ENCODE peak calls at places on chromosome 4, in nine cellular contexts. U is anterior cingulate cortex; M is heart right ventricle; P is glutamatergic neuron; H is mucosa of gallbladder; N is K562; V is AML-193; C is activated CD8-positive, alpha-beta memory T cell treated with anti-CD3 and anti-CD28 coated beads, Interleukin-2, amount 50 U/mL, for 4 hours; S is skeletal muscle cell. I is an unnamed sample.

GRCh38 chr4:21697583-21697982 is 251.0 kb downstream of the KCNIP4 start:
- DNase-seq in U (no peak), M (no peak), P (peak), H (no peak), N (no peak), V (no peak), C (no peak), S (no peak), I (no peak)

GRCh38 chr4:88093874-88094273 is 64.6 kb downstream of the ABCG2 start:
- DNase-seq in U (no peak), M (no peak), P (no peak), H (no peak), N (no peak), V (no peak), C (no peak), S (no peak), I (no peak)

GRCh38 chr4:183444953-183445543 is 612 bp downstream of the CDKN2AIP start:
- DNase-seq in U (no peak), M (peak), P (peak), H (no peak), N (no peak), V (peak), C (no peak), S (no peak), I (peak)

GRCh38 chr4:39410415-39410814 is 3.7 kb downstream of the KLB start:
- DNase-seq in U (no peak), M (no peak), P (no peak), H (no peak), N (no peak), V (no peak), C (no peak), S (no peak), I (no peak)

GRCh38 chr4:9919047-9919446 is 102.2 kb downstream of the SLC2A9 start:
- DNase-seq in U (no peak), M (no peak), P (no peak), H (no peak), N (no peak), V (no peak), C (no peak), S (no peak), I (no peak)

GRCh38 chr4:74474345-74475099 is 29.6 kb downstream of the AREG start:
- DNase-seq in U (no peak), M (no peak), P (no peak), H (peak), N (no peak), V (no peak), C (no peak), S (peak), I (no peak)

GRCh38 chr4:144174401-144175067 is 34.0 kb upstream of the GYPA start:
- DNase-seq in U (peak), M (no peak), P (no peak), H (no peak), N (peak), V (peak), C (no peak), S (peak), I (peak)

GRCh38 chr4:139568206-139568969 is 12.4 kb upstream of the SETD7 start:
- DNase-seq in U (no peak), M (no peak), P (peak), H (no peak), N (no peak), V (no peak), C (no peak), S (peak), I (no peak)

GRCh38 chr4:9942921-9943600 is 78.2 kb downstream of the SLC2A9 start:
- DNase-seq in U (no peak), M (no peak), P (no peak), H (no peak), N (no peak), V (no peak), C (no peak), S (no peak), I (no peak)

GRCh38 chr4:13171292-13172057 is 312.7 kb downstream of the RAB28 start:
- DNase-seq in U (no peak), M (no peak), P (no peak), H (no peak), N (no peak), V (no peak), C (no peak), S (no peak), I (peak)

GRCh38 chr4:25532579-25532978 is 123.1 kb upstream of the SLC34A2 start:
- DNase-seq in U (no peak), M (no peak), P (no peak), H (no peak), N (no peak), V (no peak), C (no peak), S (no peak), I (no peak)

GRCh38 chr4:4443821-4444220 is 56.9 kb downstream of the NSG1 start:
- DNase-seq in U (no peak), M (no peak), P (no peak), H (no peak), N (peak), V (no peak), C (no peak), S (no peak), I (no peak)

GRCh38 chr4:165288639-165289428 is 38.6 kb upstream of the MSMO1 start:
- DNase-seq in U (no peak), M (no peak), P (no peak), H (no peak), N (no peak), V (peak), C (no peak), S (peak), I (no peak)

GRCh38 chr4:87032884-87033533 is 98.2 kb downstream of the AFF1 start:
- DNase-seq in U (peak), M (no peak), P (no peak), H (no peak), N (no peak), V (no peak), C (no peak), S (peak), I (no peak)

GRCh38 chr4:186204103-186204559 is 12.8 kb downstream of the CYP4V2 start:
- DNase-seq in U (peak), M (no peak), P (no peak), H (no peak), N (peak), V (peak), C (no peak), S (peak), I (no peak)

GRCh38 chr4:6709230-6710114 is at the start of gene MRFAP1L1:
- DNase-seq in U (peak), M (peak), P (peak), H (peak), N (peak), V (peak), C (peak), S (peak), I (peak)

GRCh38 chr4:167887726-167888125 is 204.6 kb upstream of the ANXA10 start:
- DNase-seq in U (no peak), M (no peak), P (no peak), H (no peak), N (no peak), V (no peak), C (no peak), S (no peak), I (no peak)

GRCh38 chr4:14726441-14727405 is 275.6 kb upstream of the CPEB2 start:
- DNase-seq in U (no peak), M (no peak), P (no peak), H (peak), N (no peak), V (no peak), C (no peak), S (no peak), I (no peak)

GRCh38 chr4:77074961-77075855 is 581 bp downstream of the CCNI start:
- DNase-seq in U (peak), M (peak), P (peak), H (peak), N (peak), V (peak), C (peak), S (no peak), I (peak)

GRCh38 chr4:174217273-174218126 is 66.0 kb downstream of the FBXO8 start:
- DNase-seq in U (no peak), M (peak), P (peak), H (no peak), N (no peak), V (no peak), C (no peak), S (peak), I (peak)

GRCh38 chr4:188308142-188308541 is 168.9 kb downstream of the TRIML1 start:
- DNase-seq in U (no peak), M (no peak), P (no peak), H (no peak), N (no peak), V (no peak), C (no peak), S (no peak), I (no peak)

GRCh38 chr4:126479709-126480108 is 1153.0 kb upstream of the INTU start:
- DNase-seq in U (no peak), M (no peak), P (no peak), H (no peak), N (no peak), V (no peak), C (no peak), S (no peak), I (no peak)

GRCh38 chr4:1210971-1211370 is 38.0 kb downstream of the CTBP1 start:
- DNase-seq in U (no peak), M (peak), P (peak), H (no peak), N (no peak), V (no peak), C (no peak), S (no peak), I (no peak)

GRCh38 chr4:46549125-46549524 is 159.2 kb upstream of the GABRA2 start:
- DNase-seq in U (no peak), M (no peak), P (no peak), H (no peak), N (no peak), V (no peak), C (no peak), S (no peak), I (no peak)

GRCh38 chr4:17097369-17097768 is 198.9 kb upstream of the LDB2 start:
- DNase-seq in U (no peak), M (no peak), P (no peak), H (no peak), N (no peak), V (no peak), C (no peak), S (no peak), I (no peak)